ENCODE peak calls at places on chromosomes 16 and 17, in seven cellular contexts. C, N, L, Z, H, A and E are unnamed samples.

GRCh38 chr16:3761375-3762079 is 44.2 kb upstream of the TRAP1 start:
- DNase-seq in C (no peak), A (no peak), H (no peak), L (no peak), Z (no peak), N (no peak), E (no peak)

GRCh38 chr16:56847173-56847948 is 17.6 kb upstream of the SLC12A3 start:
- DNase-seq in H (no peak), C (no peak), L (no peak), Z (peak; percentile 37), A (no peak), N (no peak), E (no peak)

GRCh38 chr17:28703552-28704218 is 8.0 kb downstream of the PROCA1 start:
- DNase-seq in A (no peak), C (no peak), H (no peak), Z (no peak), N (no peak), L (no peak), E (no peak)

GRCh38 chr17:28760987-28761562 is 17.3 kb downstream of the TRAF4 start:
- DNase-seq in L (peak; percentile 46), C (no peak), N (peak; percentile 75), A (peak; percentile 78), H (peak; percentile 85), Z (peak; percentile 53), E (peak; percentile 87)

GRCh38 chr17:55366020-55366481 is 55.6 kb downstream of the MMD start:
- DNase-seq in C (no peak), H (no peak), Z (no peak), N (no peak), L (no peak), A (no peak), E (no peak)

GRCh38 chr16:10736926-10737625 is 6.6 kb upstream of the NUBP1 start:
- DNase-seq in C (peak; percentile 49), Z (peak; percentile 66), N (peak; percentile 73), H (peak; percentile 73), A (peak; percentile 65), L (peak; percentile 75), E (no peak)

GRCh38 chr17:73311781-73312641 is at the start of gene CDC42EP4:
- DNase-seq in A (peak; percentile 73), N (peak; percentile 96), Z (peak; percentile 97), H (peak; percentile 98), L (peak; percentile 97), C (peak; percentile 78), E (peak; percentile 98)

GRCh38 chr16:10992797-10993196 is 48.4 kb downstream of the CLEC16A start:
- DNase-seq in Z (peak; percentile 91), L (peak; percentile 82), N (no peak), H (peak; percentile 65), C (no peak), A (no peak), E (no peak)

GRCh38 chr16:86431540-86431939 is 78.8 kb upstream of the FOXF1 start:
- DNase-seq in C (no peak), Z (peak; percentile 15), N (no peak), L (no peak), A (no peak), H (no peak), E (no peak)

GRCh38 chr17:7789131-7789530 is 44.9 kb upstream of the KDM6B start:
- DNase-seq in H (no peak), N (no peak), Z (no peak), C (no peak), A (no peak), L (no peak), E (no peak)

GRCh38 chr17:33038740-33039139 is 47.1 kb downstream of the SPACA3 start:
- DNase-seq in N (peak; percentile 68), Z (peak; percentile 15), L (peak; percentile 39), A (peak; percentile 15), H (peak; percentile 69), C (peak; percentile 33), E (peak; percentile 35)

GRCh38 chr17:9918804-9919352 is 13.8 kb upstream of the RCVRN start:
- DNase-seq in A (no peak), C (no peak), N (no peak), L (no peak), Z (no peak), H (no peak), E (no peak)

GRCh38 chr17:79420318-79421243 is 190.3 kb downstream of the RBFOX3 start:
- DNase-seq in A (no peak), H (no peak), L (peak; percentile 70), N (no peak), C (no peak), Z (peak; percentile 9), E (no peak)